ENCODE peak calls at places on chromosomes 7 and 10, in five cellular contexts. E is fibroblast of mammary gland, F is AG10803, W is mammary epithelial cell, D is fibroblast of the aortic adventitia. S is an unnamed sample.
A peak's percentile ranks its signal among the peaks of the same experiment; 100 is the strongest.

GRCh38 chr7:89183726-89184125 is 388.2 kb upstream of the TEX47 start:
- DNase-seq in D (no peak), E (no peak), W (no peak), F (no peak), S (no peak)

GRCh38 chr10:59312247-59312646 is 50.1 kb downstream of the FAM13C start:
- DNase-seq in D (no peak), F (no peak), E (no peak), W (no peak), S (no peak)

GRCh38 chr10:44696496-44696895 is 214.6 kb upstream of the TMEM72 start:
- DNase-seq in E (peak; percentile 96), D (peak; percentile 90), W (no peak), F (peak; percentile 96), S (no peak)

GRCh38 chr10:130817674-130818073 is 493.8 kb downstream of the TCERG1L start:
- DNase-seq in F (no peak), E (no peak), D (no peak), W (no peak), S (no peak)

GRCh38 chr7:50449501-50449880 is 659 bp downstream of the FIGNL1 start:
- DNase-seq in W (no peak), F (no peak), D (no peak), E (no peak), S (no peak)

GRCh38 chr10:50857579-50857978 is 27.8 kb downstream of the A1CF start:
- DNase-seq in F (no peak), W (no peak), E (no peak), D (no peak), S (no peak)

GRCh38 chr7:134928574-134928973 is 57.7 kb upstream of the AGBL3 start:
- DNase-seq in E (no peak), W (no peak), F (no peak), D (no peak), S (no peak)

GRCh38 chr10:46526682-46527038 is 29.8 kb downstream of the GPRIN2 start:
- DNase-seq in W (peak; percentile 59), E (no peak), F (no peak), D (no peak), S (no peak)

GRCh38 chr10:63553473-63553872 is 32.3 kb downstream of the REEP3 start:
- DNase-seq in D (no peak), F (peak; percentile 48), E (peak; percentile 61), W (no peak), S (no peak)

GRCh38 chr7:155759740-155760430 is 52.4 kb downstream of the SHH start:
- DNase-seq in W (no peak), D (no peak), F (no peak), E (no peak), S (no peak)

GRCh38 chr7:43880596-43880995 is 11.3 kb upstream of the MRPS24 start:
- DNase-seq in E (no peak), W (no peak), D (no peak), F (no peak), S (no peak)

GRCh38 chr7:67890316-67890715 is 893.7 kb downstream of the TYW1 start:
- DNase-seq in D (no peak), W (no peak), E (no peak), F (no peak), S (no peak)

GRCh38 chr7:98162758-98163157 is 48.5 kb upstream of the BHLHA15 start:
- DNase-seq in D (no peak), E (no peak), F (no peak), W (peak; percentile 65), S (no peak)

GRCh38 chr7:44279731-44280505 is 45.5 kb downstream of the CAMK2B start:
- DNase-seq in W (no peak), F (no peak), E (no peak), D (no peak), S (no peak)

GRCh38 chr7:26686448-26686981 is 177.9 kb downstream of the SKAP2 start:
- DNase-seq in D (peak; percentile 62), W (peak; percentile 31), E (peak; percentile 90), F (peak; percentile 54), S (no peak)

GRCh38 chr7:110600983-110601382 is 489.9 kb upstream of the LRRN3 start:
- DNase-seq in F (no peak), E (no peak), W (no peak), D (no peak), S (no peak)

GRCh38 chr10:111137587-111137986 is 60.8 kb downstream of the ADRA2A start:
- DNase-seq in W (no peak), E (no peak), F (no peak), D (no peak), S (no peak)

GRCh38 chr7:83882551-83882950 is 233.6 kb upstream of the SEMA3E start:
- DNase-seq in W (peak; percentile 49), E (no peak), D (peak; percentile 3), F (no peak), S (no peak)

GRCh38 chr10:4519691-4520402 is 306.2 kb upstream of the AKR1E2 start:
- DNase-seq in D (peak; percentile 96), W (peak; percentile 79), F (peak; percentile 69), E (peak; percentile 94), S (no peak)

GRCh38 chr7:45721949-45722598 is 147.9 kb downstream of the ADCY1 start:
- DNase-seq in D (no peak), W (no peak), F (no peak), E (no peak), S (no peak)

GRCh38 chr10:29166713-29167112 is 122.2 kb upstream of the LYZL1 start:
- DNase-seq in F (no peak), D (no peak), W (no peak), E (no peak), S (no peak)

GRCh38 chr10:123677556-123677955 is 11.4 kb downstream of the GPR26 start:
- DNase-seq in F (no peak), E (no peak), D (no peak), W (no peak), S (no peak)

GRCh38 chr10:983951-984705 is 4.1 kb upstream of the GTPBP4 start:
- DNase-seq in D (peak; percentile 42), F (no peak), E (peak; percentile 7), W (peak; percentile 31), S (no peak)

GRCh38 chr10:35765039-35765662 is 123.1 kb upstream of the FZD8 start:
- DNase-seq in W (no peak), E (no peak), D (no peak), F (no peak), S (no peak)

GRCh38 chr10:57696641-57697040 is 571.1 kb downstream of the IPMK start:
- DNase-seq in W (peak; percentile 78), D (peak; percentile 85), F (peak; percentile 84), E (peak; percentile 88), S (no peak)

GRCh38 chr7:100374601-100375000 is 1.3 kb downstream of the PILRA start:
- DNase-seq in W (no peak), D (no peak), E (no peak), F (no peak), S (no peak)

GRCh38 chr7:13016633-13017324 is 329.3 kb downstream of the ARL4A start:
- DNase-seq in E (peak; percentile 67), D (no peak), F (no peak), W (peak; percentile 28), S (no peak)
- TF ChIP-seq CTCF in E (no peak), D (no peak), F (no peak), W (no peak), S (no peak)

GRCh38 chr7:5477723-5478531 is 54.3 kb upstream of the TNRC18 start:
- DNase-seq in E (no peak), W (no peak), D (no peak), F (no peak), S (no peak)
- TF ChIP-seq CTCF in E (peak; percentile 20), W (no peak), D (peak; percentile 37), F (peak; percentile 41), S (no peak)

GRCh38 chr7:143396182-143396581 is 12.5 kb downstream of the EPHA1 start:
- DNase-seq in D (no peak), E (no peak), W (no peak), F (no peak), S (no peak)

GRCh38 chr7:143394777-143395176 is 13.6 kb downstream of the ZYX start:
- DNase-seq in E (no peak), D (no peak), F (no peak), W (no peak), S (no peak)

GRCh38 chr7:143396625-143397556 is 11.8 kb downstream of the EPHA1 start:
- DNase-seq in W (no peak), D (peak; percentile 68), F (no peak), E (no peak), S (no peak)

GRCh38 chr7:143394068-143394467 is 12.9 kb downstream of the ZYX start:
- DNase-seq in W (no peak), E (no peak), D (no peak), F (no peak), S (no peak)

DNA sequence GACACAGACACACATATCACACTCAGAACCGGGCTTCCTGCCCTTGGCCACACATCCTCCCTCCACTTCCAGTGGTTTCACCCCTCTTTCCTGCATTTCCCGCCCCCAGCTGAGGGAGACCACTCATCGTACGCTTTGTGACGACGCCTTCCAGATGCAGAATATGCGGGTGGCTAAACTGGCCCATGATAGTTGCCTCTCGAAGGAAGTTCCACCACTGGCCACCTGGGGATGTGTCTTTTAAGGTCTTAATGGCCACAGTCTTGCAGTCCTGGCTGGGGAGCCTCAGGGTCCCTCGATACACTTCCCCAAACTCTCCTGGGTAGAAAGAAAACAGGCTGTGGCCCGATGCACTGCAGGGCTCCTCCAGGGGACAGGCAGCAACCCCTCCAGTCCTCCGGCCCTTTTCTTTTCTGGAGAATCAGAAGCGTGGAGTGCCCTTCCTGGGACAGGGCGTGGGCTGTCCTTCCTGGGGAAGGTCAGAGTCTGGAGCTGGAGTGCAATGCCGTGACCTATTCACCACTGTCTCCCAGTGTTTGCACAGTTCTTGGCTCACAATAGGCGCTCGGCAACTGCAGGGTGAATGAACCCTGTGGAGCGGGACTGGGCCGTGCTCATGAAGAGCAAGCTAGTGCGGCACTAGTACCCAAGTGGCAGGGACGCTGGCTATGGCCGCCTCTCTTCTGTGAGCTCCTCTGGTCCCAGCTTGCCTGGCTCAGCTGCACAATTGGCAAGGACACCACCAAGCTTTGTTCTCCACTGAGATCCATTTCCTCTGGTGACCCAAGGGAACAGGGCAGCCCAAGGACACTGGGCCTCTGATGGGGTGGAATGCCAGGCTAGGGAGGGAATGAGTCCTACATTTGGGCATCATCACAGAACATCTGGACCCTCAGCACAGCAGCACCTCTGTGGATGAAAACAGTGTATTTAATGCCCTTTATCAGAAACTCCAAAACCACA is 13.2 kb downstream of the EPHA1 start:
- DNase-seq in W (no peak), F (no peak), E (peak; percentile 45), D (no peak), S (no peak)
- TF ChIP-seq CTCF in W (no peak), F (peak; percentile 15), E (peak; percentile 28), D (no peak), S (no peak)

DNA sequence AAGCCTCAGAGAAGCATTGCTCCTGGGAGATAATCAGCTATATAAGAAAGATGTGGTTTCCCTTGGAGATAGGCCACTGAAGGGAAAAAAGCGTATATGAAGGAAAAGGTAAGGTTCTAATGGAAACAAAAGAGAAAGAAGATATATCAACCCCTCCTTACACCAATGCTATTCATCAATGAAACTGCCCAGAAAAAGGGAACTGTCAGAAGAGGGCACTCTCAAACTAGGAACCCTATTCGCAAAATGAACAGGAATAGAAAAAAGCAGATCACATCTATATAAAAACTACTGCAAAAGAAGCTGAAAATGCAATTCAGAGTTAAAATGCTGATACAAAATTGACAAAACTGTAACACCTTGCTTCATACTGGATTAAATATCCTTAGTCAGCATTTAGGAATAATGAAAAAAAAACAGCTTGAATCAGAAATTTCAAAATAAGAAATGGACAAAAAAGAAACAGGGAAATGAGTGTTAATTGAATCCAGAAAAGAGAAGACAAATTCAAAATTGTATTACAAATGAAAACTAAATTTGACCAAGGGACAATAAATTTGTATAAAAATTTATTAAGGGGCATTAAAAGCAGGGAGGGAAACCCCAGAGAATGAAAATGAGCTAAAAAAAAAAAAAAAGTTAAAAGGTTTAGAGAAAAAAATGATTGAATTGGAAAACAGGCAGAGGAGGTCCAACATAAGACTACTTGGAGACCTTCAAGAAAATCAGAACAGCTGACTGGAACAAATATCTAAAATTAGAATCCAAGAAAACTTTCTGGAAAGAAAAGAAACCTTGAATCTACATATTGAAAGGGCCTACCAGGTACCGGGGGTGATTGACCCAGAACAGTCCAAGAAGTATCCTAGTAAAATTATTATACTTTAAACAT is 17.9 kb downstream of the NHLRC2 start:
- DNase-seq in W (no peak), E (no peak), D (no peak), F (no peak), S (no peak)
- TF ChIP-seq CTCF in W (no peak), E (no peak), D (no peak), F (no peak), S (no peak)

S was measured in breast epithelium.